ENCODE peak calls at places on chromosomes 5 and 9, in eight cellular contexts. Z is body of pancreas, E is upper lobe of left lung, H is HepG2, K is heart left ventricle, R is right lobe of liver, J is K562, U is HCT116. I is an unnamed sample.

GRCh38 chr9:459491-460444 is 245.1 kb downstream of the DOCK8 start:
- ATAC-seq in K (no peak), U (peak; percentile 63), E (no peak), J (no peak), Z (no peak), H (no peak), R (no peak), I (no peak)

GRCh38 chr9:98150726-98151125 is 31.7 kb upstream of the TRIM14 start:
- ATAC-seq in J (peak; percentile 42), R (no peak), U (no peak), K (peak; percentile 42), E (no peak), Z (no peak), H (no peak), I (no peak)

GRCh38 chr9:20084125-20084524 is 295.3 kb upstream of the SLC24A2 start:
- ATAC-seq in U (no peak), E (peak; percentile 87), R (no peak), Z (no peak), J (no peak), H (no peak), K (no peak), I (no peak)

GRCh38 chr9:6567140-6567591 is 78.4 kb downstream of the GLDC start:
- ATAC-seq in R (no peak), H (no peak), J (peak; percentile 40), K (no peak), E (no peak), U (peak; percentile 69), Z (no peak), I (no peak)

GRCh38 chr9:113715086-113715485 is 161.0 kb upstream of the ZNF618 start:
- ATAC-seq in J (no peak), E (no peak), U (no peak), R (no peak), Z (no peak), H (no peak), K (no peak), I (no peak)

GRCh38 chr5:146221234-146221633 is 17.8 kb downstream of the RBM27 start:
- ATAC-seq in R (peak; percentile 86), Z (no peak), U (no peak), E (no peak), K (no peak), H (no peak), J (no peak), I (no peak)

GRCh38 chr5:142364251-142365145 is 39.7 kb upstream of the SPRY4 start:
- ATAC-seq in U (peak; percentile 67), R (peak; percentile 77), Z (no peak), H (no peak), K (peak; percentile 48), E (no peak), J (peak; percentile 93), I (no peak)

GRCh38 chr9:114371986-114372917 is 15.5 kb downstream of the AKNA start:
- ATAC-seq in Z (peak; percentile 28), U (no peak), K (peak; percentile 38), E (peak; percentile 65), J (peak; percentile 53), R (peak; percentile 55), H (no peak), I (peak; percentile 37)

GRCh38 chr5:132181011-132181629 is 46.5 kb downstream of the P4HA2 start:
- ATAC-seq in H (peak; percentile 66), E (no peak), K (no peak), Z (peak; percentile 33), R (peak; percentile 90), U (peak; percentile 18), J (peak; percentile 84), I (no peak)

GRCh38 chr9:96476591-96476990 is 26.6 kb downstream of the HABP4 start:
- ATAC-seq in K (peak; percentile 95), J (no peak), Z (no peak), H (no peak), U (no peak), R (no peak), E (no peak), I (no peak)

GRCh38 chr9:110114888-110115259 is 93.1 kb downstream of the C9orf152 start:
- ATAC-seq in Z (no peak), U (no peak), K (peak; percentile 57), H (peak; percentile 30), E (no peak), R (peak; percentile 82), J (no peak), I (peak; percentile 48)

GRCh38 chr5:119250946-119251901 is 104.6 kb upstream of the TNFAIP8 start:
- ATAC-seq in R (no peak), K (no peak), H (no peak), E (no peak), Z (no peak), U (no peak), J (no peak), I (no peak)

GRCh38 chr9:75152416-75152815 is 64.1 kb downstream of the OSTF1 start:
- ATAC-seq in U (no peak), R (no peak), E (peak; percentile 15), J (no peak), K (no peak), H (no peak), Z (no peak), I (no peak)

DNA sequence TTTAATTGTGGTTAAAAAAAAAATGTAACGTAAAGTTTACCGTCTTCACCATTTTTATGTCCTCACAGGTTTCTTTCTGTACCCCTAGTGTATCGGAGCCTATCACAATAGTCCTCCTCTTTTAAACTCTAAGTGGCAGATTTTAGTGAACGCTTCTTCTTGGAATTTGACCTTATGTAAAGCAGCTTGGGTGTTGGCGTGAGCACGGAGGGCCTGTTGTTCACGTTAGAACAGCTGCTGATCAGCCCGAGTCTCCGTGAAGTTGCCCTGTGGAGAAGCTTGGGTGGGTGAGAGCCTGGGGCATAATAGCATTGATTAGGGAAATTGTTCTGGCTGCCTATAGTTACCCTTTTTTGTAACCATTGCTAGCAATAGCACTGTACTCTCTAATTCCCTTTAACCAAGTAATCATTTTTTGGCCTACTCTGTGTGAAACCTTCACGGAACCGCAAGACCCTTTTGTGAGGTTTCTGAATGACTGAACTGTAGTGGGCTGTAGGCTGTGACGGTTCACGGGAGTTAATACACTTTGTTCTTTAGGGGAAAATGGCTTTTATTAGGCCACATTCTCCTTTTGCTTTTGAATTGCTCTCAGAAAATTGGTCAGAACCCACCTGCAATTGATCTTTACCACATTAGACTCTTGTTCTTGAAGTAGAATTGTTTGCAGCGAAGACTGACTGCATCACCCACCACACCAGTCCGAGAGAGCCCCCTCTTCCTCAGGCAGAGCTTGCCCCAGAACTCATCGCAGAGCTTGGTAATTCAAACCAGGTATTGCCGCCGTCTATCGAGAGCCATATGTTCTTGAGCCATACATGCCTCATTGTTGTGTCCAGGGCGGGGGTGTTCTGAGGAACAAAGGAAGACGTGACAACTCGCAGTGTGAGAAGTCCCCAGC is 166.7 kb upstream of the OTULINL start:
- ATAC-seq in R (no peak), K (no peak), U (no peak), E (no peak), J (no peak), H (no peak), Z (no peak), I (no peak)
- H3K4me1 ChIP-seq in R (no peaks in the 10 kb centered on the region), K (peaks cover 19% of the 10 kb centered on the region), U (no peaks in the 10 kb centered on the region), E (no peaks in the 10 kb centered on the region), J (no peaks in the 10 kb centered on the region), H (no peaks in the 10 kb centered on the region), Z (no peaks in the 10 kb centered on the region), I (no peaks in the 10 kb centered on the region)

GRCh38 chr9:14349141-14349817 is 35.3 kb upstream of the NFIB start:
- ATAC-seq in H (no peak), R (no peak), U (no peak), K (no peak), E (no peak), J (no peak), Z (no peak), I (no peak)
- H3K27ac ChIP-seq in H (no peak overlapping the region), R (no peak overlapping the region), U (no peak overlapping the region), K (peak overlapping the region; percentile 79), E (peak overlapping the region; percentile 84), J (no peak overlapping the region), Z (no peak overlapping the region), I (peak overlapping the region; percentile 78)

DNA sequence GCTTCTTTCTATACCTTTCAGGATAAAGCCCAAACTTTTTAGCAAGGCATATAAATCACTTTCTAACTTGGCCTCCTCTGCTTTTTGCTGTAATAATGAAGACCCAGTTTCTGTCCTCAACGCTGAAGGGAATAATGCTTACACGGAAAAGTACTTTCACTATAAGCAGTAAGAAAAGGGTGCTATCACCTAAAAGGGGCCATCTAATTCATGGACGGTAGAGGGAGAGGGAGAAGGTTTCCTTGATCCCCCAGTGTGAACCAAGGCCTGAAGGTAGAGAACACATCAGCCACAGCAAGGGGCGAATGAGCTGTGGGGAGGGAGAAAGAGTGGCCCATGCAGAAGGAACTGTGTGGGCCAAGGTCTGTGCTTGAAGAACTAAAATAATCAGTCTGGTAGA is 417.7 kb upstream of the CLINT1 start:
- ATAC-seq in K (no peak), E (no peak), U (no peak), Z (no peak), H (no peak), R (no peak), J (no peak), I (no peak)
- TF ChIP-seq POLR2A in K (no peak), E (no peak), U (no peak), Z (no peak), H (no peak), R (no peak), J (no peak), I (no peak)

DNA sequence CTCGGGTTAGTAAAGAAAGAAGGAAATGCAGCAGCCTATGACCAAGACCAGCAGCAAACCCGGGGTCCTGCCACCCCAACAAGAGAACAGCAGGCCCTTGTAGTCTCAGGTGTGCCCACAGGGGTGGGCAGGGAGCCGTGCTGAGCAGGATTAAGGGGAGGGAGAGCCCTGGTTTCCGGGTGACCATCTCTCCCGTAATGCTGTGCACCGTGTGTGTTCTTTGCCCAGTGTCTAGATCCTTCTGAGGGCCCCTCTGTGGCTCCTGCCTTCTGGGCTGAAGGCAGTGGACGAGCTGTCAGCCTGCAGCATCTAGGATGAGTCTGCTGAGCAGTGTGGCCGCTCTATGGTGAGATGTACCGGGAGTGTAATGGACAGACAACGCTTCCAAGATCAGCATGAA is 12.7 kb upstream of the PLEKHG4B start:
- ATAC-seq in E (no peak), H (no peak), R (no peak), J (no peak), U (no peak), Z (no peak), K (no peak), I (no peak)
- H3K4me1 ChIP-seq in E (no peaks in the 10 kb centered on the region), H (no peaks in the 10 kb centered on the region), R (no peaks in the 10 kb centered on the region), J (no peaks in the 10 kb centered on the region), U (peaks cover 15% of the 10 kb centered on the region), Z (no peaks in the 10 kb centered on the region), K (no peaks in the 10 kb centered on the region), I (no peaks in the 10 kb centered on the region)

I was measured in gastroesophageal sphincter.